ENCODE peak calls at places on chromosomes 7 and 10, in four cellular contexts. One of them, this sample, is unnamed.

GRCh38 chr7:134857958-134858357 is 78.5 kb downstream of the CALD1 start:
- DNase-seq in astrocyte: no peak
- DNase-seq in CD8-positive, alpha-beta T cell: no peak
- DNase-seq in C1 segment of cervical spinal cord: no peak
- DNase-seq in this sample: no peak

GRCh38 chr7:118005021-118005420 is 131.8 kb upstream of the CTTNBP2 start:
- DNase-seq in CD8-positive, alpha-beta T cell: no peak
- DNase-seq in C1 segment of cervical spinal cord: peak
- DNase-seq in astrocyte: no peak
- DNase-seq in this sample: no peak

GRCh38 chr7:32347244-32347828 is 142.8 kb downstream of the LSM5 start:
- DNase-seq in C1 segment of cervical spinal cord: no peak
- DNase-seq in CD8-positive, alpha-beta T cell: peak
- DNase-seq in astrocyte: no peak
- DNase-seq in this sample: peak

GRCh38 chr10:15877836-15878576 is 17.7 kb upstream of the MINDY3 start:
- DNase-seq in CD8-positive, alpha-beta T cell: no peak
- DNase-seq in C1 segment of cervical spinal cord: no peak
- DNase-seq in astrocyte: no peak
- DNase-seq in this sample: no peak

GRCh38 chr10:28533571-28534304 is 820 bp downstream of the WAC start:
- DNase-seq in C1 segment of cervical spinal cord: peak
- DNase-seq in CD8-positive, alpha-beta T cell: peak
- DNase-seq in astrocyte: no peak
- DNase-seq in this sample: peak

GRCh38 chr10:120984221-120984620 is 133.1 kb downstream of the WDR11 start:
- DNase-seq in C1 segment of cervical spinal cord: no peak
- DNase-seq in astrocyte: no peak
- DNase-seq in CD8-positive, alpha-beta T cell: no peak
- DNase-seq in this sample: no peak

GRCh38 chr7:75924884-75925283 is 9.9 kb downstream of the POR start:
- DNase-seq in C1 segment of cervical spinal cord: no peak
- DNase-seq in astrocyte: no peak
- DNase-seq in CD8-positive, alpha-beta T cell: no peak
- DNase-seq in this sample: no peak

GRCh38 chr10:124624456-124624855 is 119.7 kb downstream of the FAM53B start:
- DNase-seq in astrocyte: no peak
- DNase-seq in C1 segment of cervical spinal cord: no peak
- DNase-seq in CD8-positive, alpha-beta T cell: no peak
- DNase-seq in this sample: no peak

GRCh38 chr10:13674645-13675588 is 88.2 kb downstream of the PRPF18 start:
- DNase-seq in C1 segment of cervical spinal cord: no peak
- DNase-seq in astrocyte: no peak
- DNase-seq in CD8-positive, alpha-beta T cell: no peak
- DNase-seq in this sample: no peak

GRCh38 chr7:158043461-158044155 is 544.0 kb downstream of the PTPRN2 start:
- DNase-seq in CD8-positive, alpha-beta T cell: no peak
- DNase-seq in astrocyte: no peak
- DNase-seq in C1 segment of cervical spinal cord: no peak
- DNase-seq in this sample: no peak

GRCh38 chr10:76408646-76409045 is 977.2 kb downstream of the LRMDA start:
- DNase-seq in CD8-positive, alpha-beta T cell: no peak
- DNase-seq in astrocyte: peak
- DNase-seq in C1 segment of cervical spinal cord: no peak
- DNase-seq in this sample: no peak

GRCh38 chr7:140509789-140510188 is 30.5 kb upstream of the MKRN1 start:
- DNase-seq in astrocyte: no peak
- DNase-seq in CD8-positive, alpha-beta T cell: no peak
- DNase-seq in C1 segment of cervical spinal cord: no peak
- DNase-seq in this sample: no peak

GRCh38 chr7:37067961-37068536 is 343.8 kb upstream of the AOAH start:
- DNase-seq in C1 segment of cervical spinal cord: no peak
- DNase-seq in astrocyte: no peak
- DNase-seq in CD8-positive, alpha-beta T cell: no peak
- DNase-seq in this sample: no peak

GRCh38 chr7:134660961-134661376 is 14.3 kb downstream of the BPGM start:
- DNase-seq in CD8-positive, alpha-beta T cell: no peak
- DNase-seq in astrocyte: peak
- DNase-seq in C1 segment of cervical spinal cord: no peak
- DNase-seq in this sample: peak

GRCh38 chr10:69361303-69361614 is 55.5 kb downstream of the TACR2 start:
- DNase-seq in C1 segment of cervical spinal cord: peak
- DNase-seq in CD8-positive, alpha-beta T cell: no peak
- DNase-seq in astrocyte: no peak
- DNase-seq in this sample: no peak

GRCh38 chr10:28678687-28679457 is 1.6 kb downstream of the BAMBI start:
- DNase-seq in astrocyte: peak
- DNase-seq in C1 segment of cervical spinal cord: no peak
- DNase-seq in CD8-positive, alpha-beta T cell: no peak
- DNase-seq in this sample: peak

GRCh38 chr10:61981460-61981859 is 80.0 kb downstream of the ARID5B start:
- DNase-seq in C1 segment of cervical spinal cord: no peak
- DNase-seq in astrocyte: no peak
- DNase-seq in CD8-positive, alpha-beta T cell: no peak
- DNase-seq in this sample: peak

GRCh38 chr7:76048668-76048988 is 722 bp downstream of the MDH2 start:
- DNase-seq in CD8-positive, alpha-beta T cell: no peak
- DNase-seq in astrocyte: no peak
- DNase-seq in C1 segment of cervical spinal cord: no peak
- DNase-seq in this sample: no peak

GRCh38 chr7:90520484-90520883 is 51.0 kb downstream of the PTTG1IP2 start:
- DNase-seq in astrocyte: no peak
- DNase-seq in C1 segment of cervical spinal cord: no peak
- DNase-seq in CD8-positive, alpha-beta T cell: no peak
- DNase-seq in this sample: peak

GRCh38 chr7:30238721-30239441 is 45.5 kb upstream of the ZNRF2 start:
- DNase-seq in C1 segment of cervical spinal cord: no peak
- DNase-seq in astrocyte: peak
- DNase-seq in CD8-positive, alpha-beta T cell: no peak
- DNase-seq in this sample: peak

GRCh38 chr10:96967847-96968246 is 135.7 kb downstream of the LCOR start:
- DNase-seq in CD8-positive, alpha-beta T cell: no peak
- DNase-seq in astrocyte: peak
- DNase-seq in C1 segment of cervical spinal cord: no peak
- DNase-seq in this sample: peak

GRCh38 chr7:738723-739454 is 11.8 kb upstream of the PRKAR1B start:
- DNase-seq in astrocyte: no peak
- DNase-seq in C1 segment of cervical spinal cord: no peak
- DNase-seq in CD8-positive, alpha-beta T cell: no peak
- DNase-seq in this sample: no peak

GRCh38 chr7:92179393-92179924 is 517 bp upstream of the LRRD1 start:
- DNase-seq in C1 segment of cervical spinal cord: peak
- DNase-seq in astrocyte: peak
- DNase-seq in CD8-positive, alpha-beta T cell: no peak
- DNase-seq in this sample: no peak

GRCh38 chr10:42950606-42951485 is 126.0 kb upstream of the RET start:
- DNase-seq in astrocyte: no peak
- DNase-seq in C1 segment of cervical spinal cord: no peak
- DNase-seq in CD8-positive, alpha-beta T cell: no peak
- DNase-seq in this sample: no peak

GRCh38 chr7:121084256-121084655 is 95.7 kb downstream of the CPED1 start:
- DNase-seq in astrocyte: peak
- DNase-seq in CD8-positive, alpha-beta T cell: no peak
- DNase-seq in C1 segment of cervical spinal cord: no peak
- DNase-seq in this sample: peak

GRCh38 chr7:128453836-128454804 is 1.6 kb upstream of the HILPDA start:
- DNase-seq in C1 segment of cervical spinal cord: peak
- DNase-seq in CD8-positive, alpha-beta T cell: no peak
- DNase-seq in astrocyte: peak
- DNase-seq in this sample: peak

GRCh38 chr10:78602201-78602917 is 466.4 kb upstream of the ZMIZ1 start:
- DNase-seq in astrocyte: peak
- DNase-seq in C1 segment of cervical spinal cord: no peak
- DNase-seq in CD8-positive, alpha-beta T cell: no peak
- DNase-seq in this sample: no peak

GRCh38 chr7:5514440-5515035 is 90.9 kb upstream of the TNRC18 start:
- DNase-seq in astrocyte: no peak
- DNase-seq in C1 segment of cervical spinal cord: no peak
- DNase-seq in CD8-positive, alpha-beta T cell: no peak
- DNase-seq in this sample: peak

GRCh38 chr10:44330431-44330830 is 54.5 kb downstream of the CXCL12 start:
- DNase-seq in astrocyte: no peak
- DNase-seq in CD8-positive, alpha-beta T cell: no peak
- DNase-seq in C1 segment of cervical spinal cord: no peak
- DNase-seq in this sample: no peak

GRCh38 chr10:7417103-7417623 is 6.3 kb upstream of the SFMBT2 start:
- DNase-seq in astrocyte: no peak
- DNase-seq in CD8-positive, alpha-beta T cell: no peak
- DNase-seq in C1 segment of cervical spinal cord: no peak
- DNase-seq in this sample: peak

GRCh38 chr10:29611796-29612381 is 22.9 kb downstream of the SVIL start:
- DNase-seq in C1 segment of cervical spinal cord: no peak
- DNase-seq in CD8-positive, alpha-beta T cell: no peak
- DNase-seq in astrocyte: no peak
- DNase-seq in this sample: no peak

GRCh38 chr10:112146799-112147198 is 36.8 kb downstream of the GPAM start:
- DNase-seq in CD8-positive, alpha-beta T cell: no peak
- DNase-seq in astrocyte: no peak
- DNase-seq in C1 segment of cervical spinal cord: no peak
- DNase-seq in this sample: no peak

GRCh38 chr7:151291206-151291605 is 42.7 kb upstream of the SMARCD3 start:
- DNase-seq in C1 segment of cervical spinal cord: no peak
- DNase-seq in CD8-positive, alpha-beta T cell: no peak
- DNase-seq in astrocyte: no peak
- DNase-seq in this sample: no peak

GRCh38 chr7:138900040-138900828 is 81.0 kb downstream of the KIAA1549 start:
- DNase-seq in CD8-positive, alpha-beta T cell: no peak
- DNase-seq in astrocyte: peak
- DNase-seq in C1 segment of cervical spinal cord: no peak
- DNase-seq in this sample: peak

GRCh38 chr10:106392781-106393180 is 771.7 kb downstream of the SORCS1 start:
- DNase-seq in C1 segment of cervical spinal cord: no peak
- DNase-seq in astrocyte: no peak
- DNase-seq in CD8-positive, alpha-beta T cell: no peak
- DNase-seq in this sample: no peak

GRCh38 chr10:25075825-25076224 is 59.4 kb downstream of the THNSL1 start:
- DNase-seq in astrocyte: no peak
- DNase-seq in CD8-positive, alpha-beta T cell: no peak
- DNase-seq in C1 segment of cervical spinal cord: no peak
- DNase-seq in this sample: no peak

GRCh38 chr10:76020629-76021028 is 589.2 kb downstream of the LRMDA start:
- DNase-seq in C1 segment of cervical spinal cord: no peak
- DNase-seq in CD8-positive, alpha-beta T cell: no peak
- DNase-seq in astrocyte: no peak
- DNase-seq in this sample: no peak

GRCh38 chr10:13450078-13450477 is 78.7 kb downstream of the BEND7 start:
- DNase-seq in CD8-positive, alpha-beta T cell: no peak
- DNase-seq in C1 segment of cervical spinal cord: no peak
- DNase-seq in astrocyte: peak
- DNase-seq in this sample: peak

GRCh38 chr7:12358694-12359093 is 45.0 kb downstream of the VWDE start:
- DNase-seq in C1 segment of cervical spinal cord: no peak
- DNase-seq in astrocyte: peak
- DNase-seq in CD8-positive, alpha-beta T cell: no peak
- DNase-seq in this sample: no peak